ENCODE peak calls at places on chromosomes 6 and 20, in seven cellular contexts. B is effector CD4-positive, alpha-beta T cell; S is DMS79; I is pancreas; X is HTR-8/SVneo; L is nucleus accumbens; O is A172. G is an unnamed sample.

GRCh38 chr20:5844063-5844681 is 94.0 kb downstream of the SHLD1 start:
- DNase-seq in B (peak), S (no peak), I (no peak), X (peak), L (no peak), O (peak), G (no peak)

GRCh38 chr6:121055572-121056163 is 278.6 kb downstream of the TBC1D32 start:
- DNase-seq in B (no peak), S (no peak), I (no peak), X (peak), L (no peak), O (peak), G (no peak)

GRCh38 chr6:106546322-106547052 is 82.8 kb downstream of the RTN4IP1 start:
- DNase-seq in B (no peak), S (no peak), I (no peak), X (no peak), L (no peak), O (peak), G (peak)

GRCh38 chr20:44357555-44358130 is 2.1 kb downstream of the HNF4A start:
- DNase-seq in B (no peak), S (no peak), I (no peak), X (no peak), L (no peak), O (no peak), G (no peak)

GRCh38 chr6:72084992-72085569 is 198.7 kb downstream of the RIMS1 start:
- DNase-seq in B (no peak), S (no peak), I (no peak), X (no peak), L (no peak), O (no peak), G (no peak)

GRCh38 chr6:111861321-111861938 is 11.8 kb downstream of the FYN start:
- DNase-seq in B (no peak), S (peak), I (no peak), X (no peak), L (no peak), O (no peak), G (no peak)

GRCh38 chr6:47663462-47664216 is 34.7 kb upstream of the ADGRF4 start:
- DNase-seq in B (no peak), S (no peak), I (no peak), X (no peak), L (no peak), O (no peak), G (no peak)

GRCh38 chr6:51027283-51028065 is 208.8 kb downstream of the TFAP2B start:
- DNase-seq in B (no peak), S (no peak), I (no peak), X (no peak), L (no peak), O (no peak), G (no peak)

GRCh38 chr6:35484921-35485392 is 11.9 kb downstream of the TEAD3 start:
- DNase-seq in B (no peak), S (no peak), I (no peak), X (peak), L (no peak), O (peak), G (no peak)

GRCh38 chr6:31272431-31272830 is 539 bp upstream of the HLA-C start:
- DNase-seq in B (no peak), S (no peak), I (no peak), X (no peak), L (no peak), O (no peak), G (no peak)

GRCh38 chr20:48204499-48204898 is 419.2 kb upstream of the SULF2 start:
- DNase-seq in B (no peak), S (no peak), I (no peak), X (no peak), L (no peak), O (no peak), G (no peak)

GRCh38 chr6:166957087-166957804 is 896 bp upstream of the RNASET2 start:
- DNase-seq in B (peak), S (no peak), I (peak), X (no peak), L (peak), O (no peak), G (no peak)

GRCh38 chr6:34506718-34507117 is 40.8 kb downstream of the PACSIN1 start:
- DNase-seq in B (no peak), S (no peak), I (no peak), X (no peak), L (no peak), O (no peak), G (no peak)

GRCh38 chr6:113428702-113429101 is 428.4 kb upstream of the MARCKS start:
- DNase-seq in B (no peak), S (no peak), I (no peak), X (no peak), L (no peak), O (no peak), G (no peak)

GRCh38 chr6:152273638-152274037 is 363.5 kb downstream of the SYNE1 start:
- DNase-seq in B (no peak), S (no peak), I (peak), X (no peak), L (no peak), O (peak), G (no peak)

GRCh38 chr6:22112490-22112889 is 184.3 kb downstream of the PRL start:
- DNase-seq in B (no peak), S (no peak), I (no peak), X (no peak), L (no peak), O (no peak), G (no peak)

GRCh38 chr6:169052462-169052861 is 201.2 kb downstream of the THBS2 start:
- DNase-seq in B (no peak), S (no peak), I (no peak), X (no peak), L (no peak), O (no peak), G (no peak)

GRCh38 chr6:11650297-11650696 is 112.7 kb downstream of the TMEM170B start:
- DNase-seq in B (no peak), S (no peak), I (no peak), X (peak), L (no peak), O (peak), G (no peak)

GRCh38 chr6:42786525-42786985 is 4.7 kb downstream of the BICRAL start:
- DNase-seq in B (no peak), S (no peak), I (no peak), X (no peak), L (no peak), O (no peak), G (no peak)

GRCh38 chr6:33812669-33813068 is 8.9 kb upstream of the MLN start:
- DNase-seq in B (no peak), S (peak), I (peak), X (peak), L (no peak), O (peak), G (no peak)

GRCh38 chr6:39962831-39963230 is 28.6 kb upstream of the MOCS1 start:
- DNase-seq in B (no peak), S (no peak), I (no peak), X (no peak), L (no peak), O (no peak), G (no peak)

GRCh38 chr20:12966468-12967085 is 42.2 kb upstream of the SPTLC3 start:
- DNase-seq in B (no peak), S (no peak), I (no peak), X (no peak), L (no peak), O (peak), G (no peak)

GRCh38 chr6:297571-298232 is 5.4 kb downstream of the DUSP22 start:
- DNase-seq in B (no peak), S (no peak), I (no peak), X (no peak), L (no peak), O (no peak), G (no peak)

GRCh38 chr20:25860531-25861150 is 164.0 kb upstream of the ZNF337 start:
- DNase-seq in B (no peak), S (no peak), I (peak), X (no peak), L (no peak), O (no peak), G (no peak)

G was measured in thoracic aorta.